ENCODE peak calls at places on chromosome 1, in six cellular contexts. One of them, this sample, is unnamed.

GRCh38 chr1:198904356-198904755 is 265.5 kb downstream of the PTPRC start:
- DNase-seq in psoas muscle: no peak
- DNase-seq in choroid plexus epithelial cell: peak; percentile 62
- DNase-seq in tibial artery: no peak
- DNase-seq in tibial nerve: no peak
- DNase-seq in heart right ventricle: no peak
- DNase-seq in this sample: no peak

GRCh38 chr1:64654519-64655341 is 90.1 kb upstream of the RAVER2 start:
- DNase-seq in psoas muscle: no peak
- DNase-seq in tibial artery: no peak
- DNase-seq in heart right ventricle: no peak
- DNase-seq in choroid plexus epithelial cell: no peak
- DNase-seq in tibial nerve: no peak
- DNase-seq in this sample: no peak

GRCh38 chr1:163074004-163074403 is 4.8 kb downstream of the RGS4 start:
- DNase-seq in tibial artery: no peak
- DNase-seq in tibial nerve: no peak
- DNase-seq in psoas muscle: no peak
- DNase-seq in choroid plexus epithelial cell: peak; percentile 13
- DNase-seq in heart right ventricle: no peak
- DNase-seq in this sample: no peak

GRCh38 chr1:72986591-72987290 is 704.4 kb upstream of the NEGR1 start:
- DNase-seq in heart right ventricle: no peak
- DNase-seq in tibial nerve: no peak
- DNase-seq in psoas muscle: no peak
- DNase-seq in choroid plexus epithelial cell: no peak
- DNase-seq in tibial artery: no peak
- DNase-seq in this sample: no peak

GRCh38 chr1:206551985-206552325 is 44.6 kb downstream of the RASSF5 start:
- DNase-seq in tibial artery: no peak
- DNase-seq in tibial nerve: no peak
- DNase-seq in psoas muscle: no peak
- DNase-seq in heart right ventricle: no peak
- DNase-seq in choroid plexus epithelial cell: no peak
- DNase-seq in this sample: peak; percentile 89

GRCh38 chr1:41900611-41901444 is 17.9 kb downstream of the HIVEP3 start:
- DNase-seq in choroid plexus epithelial cell: no peak
- DNase-seq in tibial artery: no peak
- DNase-seq in tibial nerve: no peak
- DNase-seq in heart right ventricle: no peak
- DNase-seq in psoas muscle: no peak
- DNase-seq in this sample: no peak

GRCh38 chr1:47908258-47908657 is 88.9 kb downstream of the TRABD2B start:
- DNase-seq in choroid plexus epithelial cell: no peak
- DNase-seq in psoas muscle: no peak
- DNase-seq in tibial artery: no peak
- DNase-seq in heart right ventricle: no peak
- DNase-seq in tibial nerve: no peak
- DNase-seq in this sample: no peak

GRCh38 chr1:243638186-243638585 is 211.9 kb downstream of the AKT3 start:
- DNase-seq in tibial artery: no peak
- DNase-seq in psoas muscle: no peak
- DNase-seq in tibial nerve: no peak
- DNase-seq in heart right ventricle: no peak
- DNase-seq in choroid plexus epithelial cell: no peak
- DNase-seq in this sample: no peak

GRCh38 chr1:170590921-170591705 is 59.1 kb downstream of the GORAB start:
- DNase-seq in psoas muscle: no peak
- DNase-seq in tibial nerve: no peak
- DNase-seq in choroid plexus epithelial cell: no peak
- DNase-seq in tibial artery: no peak
- DNase-seq in heart right ventricle: no peak
- DNase-seq in this sample: no peak

GRCh38 chr1:198764748-198765147 is 125.9 kb downstream of the PTPRC start:
- DNase-seq in psoas muscle: no peak
- DNase-seq in tibial nerve: no peak
- DNase-seq in choroid plexus epithelial cell: peak; percentile 50
- DNase-seq in heart right ventricle: no peak
- DNase-seq in tibial artery: no peak
- DNase-seq in this sample: no peak

GRCh38 chr1:15678578-15678977 is 5.5 kb upstream of the PLEKHM2 start:
- DNase-seq in psoas muscle: no peak
- DNase-seq in tibial artery: no peak
- DNase-seq in tibial nerve: no peak
- DNase-seq in heart right ventricle: no peak
- DNase-seq in choroid plexus epithelial cell: peak; percentile 90
- DNase-seq in this sample: no peak

GRCh38 chr1:156069490-156070455 is 8.8 kb downstream of the RAB25 start:
- DNase-seq in choroid plexus epithelial cell: no peak
- DNase-seq in tibial nerve: no peak
- DNase-seq in psoas muscle: no peak
- DNase-seq in tibial artery: no peak
- DNase-seq in heart right ventricle: no peak
- DNase-seq in this sample: no peak

GRCh38 chr1:112501810-112502641 is 6.7 kb upstream of the WNT2B start:
- DNase-seq in tibial artery: peak; percentile 78
- DNase-seq in tibial nerve: peak; percentile 45
- DNase-seq in heart right ventricle: peak; percentile 76
- DNase-seq in choroid plexus epithelial cell: peak; percentile 76
- DNase-seq in psoas muscle: peak; percentile 77
- DNase-seq in this sample: no peak

GRCh38 chr1:38848069-38848468 is 11.5 kb downstream of the RRAGC start:
- DNase-seq in psoas muscle: no peak
- DNase-seq in tibial nerve: no peak
- DNase-seq in tibial artery: no peak
- DNase-seq in choroid plexus epithelial cell: no peak
- DNase-seq in heart right ventricle: no peak
- DNase-seq in this sample: no peak

GRCh38 chr1:156705321-156705917 is at the start of gene CRABP2:
- DNase-seq in tibial artery: peak; percentile 72
- DNase-seq in heart right ventricle: no peak
- DNase-seq in psoas muscle: peak; percentile 57
- DNase-seq in tibial nerve: no peak
- DNase-seq in choroid plexus epithelial cell: peak; percentile 28
- DNase-seq in this sample: no peak

GRCh38 chr1:25711555-25712298 is 88.3 kb upstream of the SELENON start:
- DNase-seq in tibial nerve: no peak
- DNase-seq in heart right ventricle: no peak
- DNase-seq in choroid plexus epithelial cell: peak; percentile 84
- DNase-seq in tibial artery: peak; percentile 65
- DNase-seq in psoas muscle: no peak
- DNase-seq in this sample: peak; percentile 20

GRCh38 chr1:110339427-110340206 is 440 bp downstream of the RBM15 start:
- DNase-seq in choroid plexus epithelial cell: peak; percentile 57
- DNase-seq in tibial artery: no peak
- DNase-seq in psoas muscle: peak; percentile 76
- DNase-seq in tibial nerve: peak; percentile 34
- DNase-seq in heart right ventricle: peak; percentile 53
- DNase-seq in this sample: no peak

GRCh38 chr1:220272841-220273090 is 513 bp upstream of the RAB3GAP2 start:
- DNase-seq in psoas muscle: no peak
- DNase-seq in choroid plexus epithelial cell: no peak
- DNase-seq in tibial artery: no peak
- DNase-seq in heart right ventricle: no peak
- DNase-seq in tibial nerve: no peak
- DNase-seq in this sample: no peak

GRCh38 chr1:64392109-64392508 is 77.8 kb upstream of the CACHD1 start:
- DNase-seq in choroid plexus epithelial cell: no peak
- DNase-seq in psoas muscle: no peak
- DNase-seq in tibial nerve: no peak
- DNase-seq in tibial artery: no peak
- DNase-seq in heart right ventricle: no peak
- DNase-seq in this sample: no peak

GRCh38 chr1:151474711-151475110 is 15.4 kb upstream of the POGZ start:
- DNase-seq in heart right ventricle: no peak
- DNase-seq in tibial artery: no peak
- DNase-seq in psoas muscle: no peak
- DNase-seq in choroid plexus epithelial cell: no peak
- DNase-seq in tibial nerve: no peak
- DNase-seq in this sample: no peak

GRCh38 chr1:24905355-24905978 is 24.6 kb downstream of the RUNX3 start:
- DNase-seq in choroid plexus epithelial cell: no peak
- DNase-seq in heart right ventricle: no peak
- DNase-seq in psoas muscle: no peak
- DNase-seq in tibial artery: peak; percentile 56
- DNase-seq in tibial nerve: no peak
- DNase-seq in this sample: no peak

GRCh38 chr1:44010935-44011610 is 19.7 kb downstream of the CCDC24 start:
- DNase-seq in tibial artery: no peak
- DNase-seq in heart right ventricle: no peak
- DNase-seq in tibial nerve: no peak
- DNase-seq in psoas muscle: no peak
- DNase-seq in choroid plexus epithelial cell: no peak
- DNase-seq in this sample: no peak

GRCh38 chr1:156177918-156178654 is 15.8 kb upstream of the SLC25A44 start:
- DNase-seq in tibial artery: no peak
- DNase-seq in choroid plexus epithelial cell: no peak
- DNase-seq in psoas muscle: no peak
- DNase-seq in tibial nerve: no peak
- DNase-seq in heart right ventricle: no peak
- DNase-seq in this sample: peak; percentile 98

GRCh38 chr1:36956570-36956969 is 77.7 kb downstream of the GRIK3 start:
- DNase-seq in psoas muscle: no peak
- DNase-seq in heart right ventricle: no peak
- DNase-seq in tibial artery: no peak
- DNase-seq in tibial nerve: no peak
- DNase-seq in choroid plexus epithelial cell: no peak
- DNase-seq in this sample: no peak

DNA sequence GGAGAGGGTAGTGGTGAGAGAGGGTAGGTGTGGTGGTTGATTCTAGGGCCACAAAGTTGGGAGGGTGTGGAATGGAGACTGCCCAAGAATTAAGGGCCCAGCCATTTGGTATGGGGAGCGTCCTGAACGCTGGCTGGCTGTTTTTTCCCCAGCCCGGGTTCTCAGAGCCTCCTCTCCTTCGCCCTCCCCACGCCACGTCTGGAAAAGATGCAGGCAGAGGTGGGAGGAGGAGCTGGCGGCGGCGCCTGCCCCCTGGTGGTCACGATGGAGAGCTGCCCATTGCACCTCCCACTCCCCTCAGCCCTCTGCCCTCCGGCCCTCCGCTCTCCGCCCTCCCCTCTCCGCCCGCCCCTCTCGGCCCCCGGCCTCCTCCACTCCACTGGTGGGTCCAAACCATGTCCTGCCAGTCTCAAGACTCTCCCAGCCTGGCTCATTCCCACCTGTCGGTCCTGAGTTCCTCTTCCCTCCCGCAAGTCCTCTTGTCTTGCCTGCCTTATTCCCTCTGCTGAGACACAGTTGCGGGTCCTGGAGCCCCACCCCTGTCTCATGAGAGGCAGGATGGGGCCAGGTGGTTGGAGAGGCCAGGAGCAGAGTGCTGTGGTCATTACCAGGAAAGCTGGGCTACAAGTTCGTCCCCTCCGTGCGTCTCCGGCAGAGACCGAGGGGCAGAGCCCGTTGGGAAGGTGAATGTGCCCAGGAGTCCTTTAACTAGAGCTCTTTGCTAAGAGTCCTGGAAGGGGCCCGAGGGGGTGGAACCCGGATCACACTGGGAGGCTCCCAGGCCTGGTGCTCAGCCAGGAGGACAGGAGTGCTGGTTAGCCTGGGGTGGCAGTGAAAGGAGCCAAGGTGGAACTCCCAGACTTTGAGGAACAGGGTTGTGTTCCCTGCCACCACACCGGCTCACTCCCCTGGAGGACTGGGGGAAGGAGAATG is 22.6 kb downstream of the ETNK2 start:
- DNase-seq in choroid plexus epithelial cell: peak; percentile 69
- DNase-seq in psoas muscle: peak; percentile 88
- DNase-seq in tibial nerve: no peak
- DNase-seq in heart right ventricle: peak; percentile 67
- DNase-seq in tibial artery: peak; percentile 84
- DNase-seq in this sample: peak; percentile 22
- H3K4me3 ChIP-seq in choroid plexus epithelial cell: no peak overlapping the region
- H3K4me3 ChIP-seq in psoas muscle: peak overlapping the region; percentile 52
- H3K4me3 ChIP-seq in tibial nerve: peak overlapping the region; percentile 21
- H3K4me3 ChIP-seq in heart right ventricle: no peak overlapping the region
- H3K4me3 ChIP-seq in tibial artery: no peak overlapping the region
- H3K4me3 ChIP-seq in this sample: no peak overlapping the region

DNA sequence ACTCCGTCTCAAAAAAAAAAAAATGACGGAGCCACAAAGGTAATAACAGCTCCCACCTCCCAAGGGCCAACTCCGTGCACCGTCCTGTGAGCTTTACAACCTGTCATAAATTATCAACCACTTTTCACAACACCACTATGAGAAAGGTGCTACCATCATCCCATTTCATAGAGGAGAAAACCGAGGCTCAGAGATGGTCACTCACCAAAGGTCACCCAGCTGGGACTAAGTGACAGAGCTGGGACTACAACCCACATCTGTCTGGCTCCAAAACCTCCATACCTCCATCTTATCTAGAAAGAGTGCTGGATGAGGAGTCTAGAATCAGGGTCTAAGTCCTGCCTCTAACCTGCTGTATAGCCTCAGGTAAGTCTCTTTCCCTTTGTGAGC is 43.6 kb upstream of the ECE1 start:
- DNase-seq in psoas muscle: no peak
- DNase-seq in tibial artery: no peak
- DNase-seq in tibial nerve: no peak
- DNase-seq in heart right ventricle: no peak
- DNase-seq in choroid plexus epithelial cell: no peak
- DNase-seq in this sample: no peak
- H3K4me3 ChIP-seq in psoas muscle: no peak overlapping the region
- H3K4me3 ChIP-seq in tibial artery: peak overlapping the region; percentile 44
- H3K4me3 ChIP-seq in tibial nerve: no peak overlapping the region
- H3K4me3 ChIP-seq in heart right ventricle: no peak overlapping the region
- H3K4me3 ChIP-seq in choroid plexus epithelial cell: no peak overlapping the region
- H3K4me3 ChIP-seq in this sample: peak overlapping the region; percentile 55

DNA sequence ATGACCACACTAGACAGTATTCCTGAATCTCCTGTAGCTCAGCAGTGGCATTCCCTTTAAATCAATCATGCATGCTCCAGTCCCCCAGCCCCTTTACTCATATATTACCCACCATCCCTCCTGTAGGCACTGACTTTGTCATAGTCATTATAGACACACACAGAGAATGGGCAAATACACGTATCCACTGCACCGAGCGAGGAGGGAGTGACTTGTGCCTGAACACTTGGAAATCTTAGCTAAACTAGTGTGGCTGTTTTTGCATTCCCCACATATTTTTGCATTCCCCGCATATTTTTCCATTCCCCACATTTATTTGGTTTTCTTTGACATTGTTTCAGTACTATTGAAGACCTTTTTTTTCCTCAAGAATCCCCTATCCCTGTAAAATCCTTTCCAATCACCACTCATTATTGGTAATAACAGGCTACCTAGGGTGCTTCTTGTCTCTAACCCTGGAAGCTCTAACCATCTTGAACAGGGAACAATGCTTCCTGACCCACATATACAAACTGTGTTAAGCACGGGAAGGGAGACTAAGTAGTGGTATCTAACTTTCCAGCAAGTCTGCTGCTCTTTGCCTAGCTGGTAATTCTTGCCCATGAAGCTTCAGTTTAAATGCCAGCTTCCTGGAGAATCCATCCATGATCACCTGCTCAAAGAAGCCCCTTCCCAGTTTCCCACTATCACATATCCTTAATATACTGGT is 534.4 kb upstream of the CAMK1G start:
- DNase-seq in psoas muscle: no peak
- DNase-seq in tibial nerve: no peak
- DNase-seq in choroid plexus epithelial cell: peak; percentile 10
- DNase-seq in heart right ventricle: no peak
- DNase-seq in tibial artery: no peak
- DNase-seq in this sample: no peak
- H3K4me3 ChIP-seq in psoas muscle: no peak overlapping the region
- H3K4me3 ChIP-seq in tibial nerve: no peak overlapping the region
- H3K4me3 ChIP-seq in choroid plexus epithelial cell: no peak overlapping the region
- H3K4me3 ChIP-seq in heart right ventricle: no peak overlapping the region
- H3K4me3 ChIP-seq in tibial artery: no peak overlapping the region
- H3K4me3 ChIP-seq in this sample: no peak overlapping the region

GRCh38 chr1:67619080-67619479 is 65.9 kb upstream of the GADD45A start:
- DNase-seq in tibial artery: no peak
- DNase-seq in tibial nerve: no peak
- DNase-seq in psoas muscle: no peak
- DNase-seq in heart right ventricle: no peak
- DNase-seq in choroid plexus epithelial cell: peak; percentile 34
- DNase-seq in this sample: no peak
- H3K4me3 ChIP-seq in tibial artery: peak overlapping the region; percentile 4
- H3K4me3 ChIP-seq in tibial nerve: no peak overlapping the region
- H3K4me3 ChIP-seq in psoas muscle: peak overlapping the region; percentile 20
- H3K4me3 ChIP-seq in heart right ventricle: no peak overlapping the region
- H3K4me3 ChIP-seq in choroid plexus epithelial cell: no peak overlapping the region
- H3K4me3 ChIP-seq in this sample: no peak overlapping the region